ENCODE peak calls at places on chromosomes 1 and 21, in seven cellular contexts. C, Q, V, L, K, F and B are unnamed samples.

GRCh38 chr21:42220138-42220701 is 1.3 kb downstream of the ABCG1 start:
- DNase-seq in C (peak; percentile 70), Q (peak; percentile 77), V (peak; percentile 72), L (peak; percentile 75), K (no peak), F (peak; percentile 39), B (peak; percentile 83)

GRCh38 chr1:216598448-216598847 is 124.8 kb downstream of the ESRRG start:
- DNase-seq in C (no peak), Q (no peak), V (peak; percentile 64), L (no peak), K (no peak), F (no peak), B (no peak)

GRCh38 chr21:24411429-24411828 is 1195.9 kb downstream of the MRPL39 start:
- DNase-seq in C (no peak), Q (no peak), V (no peak), L (no peak), K (no peak), F (no peak), B (no peak)

GRCh38 chr1:98388431-98388830 is 273.1 kb upstream of the SNX7 start:
- DNase-seq in C (no peak), Q (peak; percentile 81), V (no peak), L (no peak), K (peak; percentile 31), F (no peak), B (peak; percentile 57)

GRCh38 chr1:55235722-55236121 is 20.6 kb upstream of the USP24 start:
- DNase-seq in C (no peak), Q (peak; percentile 54), V (no peak), L (no peak), K (peak; percentile 50), F (no peak), B (no peak)

GRCh38 chr1:86703696-86704455 is 500 bp upstream of the SH3GLB1 start:
- DNase-seq in C (no peak), Q (no peak), V (peak; percentile 73), L (peak; percentile 53), K (no peak), F (no peak), B (peak; percentile 80)

GRCh38 chr1:66925944-66926343 is 1.2 kb downstream of the MIER1 start:
- DNase-seq in C (no peak), Q (no peak), V (peak; percentile 54), L (peak; percentile 29), K (no peak), F (no peak), B (no peak)

GRCh38 chr1:232438476-232438875 is 191.5 kb downstream of the SIPA1L2 start:
- DNase-seq in C (no peak), Q (no peak), V (no peak), L (no peak), K (no peak), F (no peak), B (no peak)

GRCh38 chr1:229117664-229118300 is 153.1 kb upstream of the RAB4A start:
- DNase-seq in C (peak; percentile 62), Q (peak; percentile 75), V (no peak), L (peak; percentile 53), K (no peak), F (peak; percentile 82), B (no peak)

GRCh38 chr21:25639167-25639921 is at the start of gene JAM2:
- DNase-seq in C (peak; percentile 64), Q (peak; percentile 12), V (peak; percentile 75), L (peak; percentile 21), K (no peak), F (peak; percentile 72), B (peak; percentile 65)

GRCh38 chr1:109396971-109397370 is 747 bp downstream of the SORT1 start:
- DNase-seq in C (no peak), Q (no peak), V (no peak), L (peak; percentile 60), K (no peak), F (no peak), B (no peak)

GRCh38 chr1:2972011-2972878 is 49.0 kb upstream of the ACTRT2 start:
- DNase-seq in C (no peak), Q (no peak), V (no peak), L (no peak), K (no peak), F (no peak), B (no peak)

GRCh38 chr1:157363660-157364140 is 188.6 kb downstream of the FCRL5 start:
- DNase-seq in C (peak; percentile 47), Q (peak; percentile 48), V (peak; percentile 71), L (peak; percentile 48), K (no peak), F (no peak), B (peak; percentile 80)

DNA sequence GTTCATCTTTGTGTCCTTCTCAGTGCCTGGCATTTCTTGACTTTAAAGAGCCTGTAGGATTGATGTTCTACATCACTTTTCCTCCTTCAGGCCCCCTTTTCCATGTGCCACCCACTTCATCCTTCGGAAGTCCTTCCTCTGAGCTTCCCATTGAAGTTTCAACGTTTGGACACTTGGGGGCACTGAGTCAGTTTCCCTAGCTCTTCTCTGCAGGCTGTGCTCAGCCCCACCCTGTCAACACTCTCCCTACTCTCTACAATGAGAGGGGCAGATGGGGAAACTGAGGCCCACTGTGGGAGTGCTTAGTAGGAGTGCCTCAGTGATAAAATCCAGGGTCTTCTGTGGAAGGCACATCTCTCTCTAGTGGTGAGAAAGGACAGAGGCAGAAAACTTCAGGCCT is 11.9 kb downstream of the KCNJ10 start:
- DNase-seq in C (no peak), Q (peak; percentile 14), V (no peak), L (no peak), K (no peak), F (no peak), B (no peak)
- TF ChIP-seq CTCF in C (peak; percentile 28), Q (peak; percentile 41), V (peak; percentile 43), L (no peak), K (peak; percentile 43), F (no peak), B (no peak)

GRCh38 chr1:159187647-159188374 is 16.4 kb downstream of the CADM3 start:
- DNase-seq in C (no peak), Q (no peak), V (no peak), L (no peak), K (no peak), F (no peak), B (no peak)
- H3K4me3 ChIP-seq in C (peak overlapping the region; percentile 41), Q (peak overlapping the region; percentile 9), V (peak overlapping the region; percentile 72), L (no peak overlapping the region), K (no peak overlapping the region), F (peak overlapping the region; percentile 16), B (peak overlapping the region; percentile 33)

GRCh38 chr1:208034135-208034534 is 123.2 kb upstream of the CD34 start:
- DNase-seq in C (no peak), Q (no peak), V (no peak), L (no peak), K (no peak), F (no peak), B (no peak)

GRCh38 chr1:208036918-208037567 is 126.1 kb upstream of the CD34 start:
- DNase-seq in C (no peak), Q (no peak), V (no peak), L (no peak), K (no peak), F (no peak), B (no peak)

GRCh38 chr1:208038303-208038702 is 127.4 kb upstream of the CD34 start:
- DNase-seq in C (no peak), Q (no peak), V (no peak), L (no peak), K (no peak), F (no peak), B (no peak)

GRCh38 chr1:208033236-208033635 is 122.3 kb upstream of the CD34 start:
- DNase-seq in C (no peak), Q (no peak), V (no peak), L (no peak), K (no peak), F (no peak), B (no peak)

DNA sequence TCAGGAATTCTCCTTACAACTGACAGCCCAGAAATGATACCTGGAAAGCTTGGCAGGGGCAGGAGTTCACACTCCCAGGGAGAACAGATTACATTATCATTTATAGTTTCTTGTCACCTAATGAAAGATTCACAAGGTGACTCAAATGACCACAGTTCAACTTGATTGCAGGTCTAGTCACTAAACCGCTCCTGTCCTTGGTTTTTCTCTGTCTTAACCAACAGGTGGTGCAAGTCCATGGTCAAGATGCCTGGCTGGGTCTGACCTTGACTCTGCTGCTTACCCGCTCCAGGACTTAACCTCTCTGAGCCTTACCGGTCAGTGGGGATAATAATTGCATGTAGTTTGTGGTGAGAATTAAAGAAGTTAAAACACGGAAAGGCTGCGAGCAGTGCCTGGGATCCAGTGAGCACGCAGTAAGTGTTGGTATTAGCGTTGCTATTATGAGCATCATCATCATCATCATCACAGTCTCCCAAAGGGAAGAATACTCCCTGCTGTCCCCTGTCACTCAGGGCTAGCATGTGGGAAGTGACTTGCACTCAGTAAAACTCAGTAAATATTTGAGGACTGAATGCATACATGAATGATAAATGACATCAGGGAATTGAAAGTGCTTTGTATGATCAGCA is 125.4 kb upstream of the CD34 start:
- DNase-seq in C (no peak), Q (peak; percentile 38), V (no peak), L (no peak), K (no peak), F (no peak), B (peak; percentile 26)
- TF ChIP-seq CTCF in C (peak; percentile 26), Q (peak; percentile 6), V (no peak), L (no peak), K (peak; percentile 37), F (no peak), B (no peak)

DNA sequence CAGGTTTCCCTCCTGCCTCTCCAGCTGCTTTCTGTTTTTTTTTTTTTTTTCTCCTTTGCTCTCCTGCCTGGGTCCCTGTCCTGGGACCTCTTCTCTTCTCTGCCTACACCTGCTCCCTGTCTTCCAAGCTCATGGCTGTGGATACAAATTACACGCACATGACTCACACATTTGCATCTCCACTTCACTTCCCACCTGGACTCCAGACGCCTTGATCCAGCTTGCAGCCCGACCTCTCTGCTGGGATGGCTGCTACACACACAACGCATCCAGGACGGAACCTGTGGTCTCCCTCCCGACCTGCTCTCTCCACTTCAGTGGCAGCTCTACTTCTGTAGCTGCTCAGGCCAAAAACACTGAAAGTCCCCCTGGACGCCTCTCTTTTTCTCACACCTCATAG is 44.4 kb upstream of the B3GALT5 start:
- DNase-seq in C (no peak), Q (no peak), V (no peak), L (no peak), K (no peak), F (no peak), B (no peak)
- H3K4me3 ChIP-seq in C (no peak overlapping the region), Q (no peak overlapping the region), V (no peak overlapping the region), L (no peak overlapping the region), K (no peak overlapping the region), F (no peak overlapping the region), B (no peak overlapping the region)

GRCh38 chr1:151689494-151689893 is 27.1 kb downstream of the CELF3 start:
- DNase-seq in C (no peak), Q (no peak), V (no peak), L (no peak), K (no peak), F (no peak), B (no peak)

DNA sequence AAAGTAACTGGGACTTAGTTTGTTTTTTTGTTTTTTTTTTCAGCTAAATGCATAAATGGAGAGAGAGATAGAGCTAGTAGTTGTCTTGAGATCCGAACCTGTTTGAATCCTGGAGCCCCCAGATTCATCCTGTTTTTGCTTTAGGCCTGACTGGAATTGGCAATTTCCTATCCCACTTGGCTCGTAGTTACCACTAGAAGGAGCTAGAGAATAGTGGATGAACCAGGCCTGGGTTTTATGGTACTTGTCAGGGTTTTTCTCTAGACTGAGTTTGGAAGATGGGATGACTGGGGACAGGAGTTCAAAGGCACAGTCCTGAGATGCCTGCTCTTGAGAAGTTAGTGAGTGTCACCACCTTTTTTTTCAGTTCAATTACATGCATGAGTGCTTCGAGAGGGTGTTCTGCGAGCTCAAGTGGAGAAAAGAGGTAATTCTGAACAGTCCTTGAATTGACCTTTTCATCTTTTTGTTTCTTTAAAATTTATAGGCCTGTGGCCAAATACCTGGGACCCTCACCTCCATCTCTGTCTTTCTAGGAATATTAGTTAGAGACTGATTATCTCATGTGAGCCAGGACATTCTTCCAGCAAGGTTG is 23.4 kb downstream of the CELF3 start:
- DNase-seq in C (no peak), Q (peak; percentile 66), V (peak; percentile 64), L (peak; percentile 20), K (no peak), F (no peak), B (peak; percentile 21)
- TF ChIP-seq CTCF in C (peak; percentile 42), Q (peak; percentile 72), V (peak; percentile 81), L (peak; percentile 52), K (peak; percentile 79), F (no peak), B (peak; percentile 48)